ENCODE peak calls at places on chromosomes 3 and 15, in five cellular contexts. R is AG04450, F is GM06990, V is mesendoderm, O is fibroblast of the conjunctiva. A is an unnamed sample.

GRCh38 chr3:148149556-148149955 is 548.1 kb upstream of the AGTR1 start:
- DNase-seq in R (no peak), F (no peak), V (peak), O (no peak), A (no peak)

GRCh38 chr3:171585029-171585428 is 124.8 kb upstream of the TNIK start:
- DNase-seq in R (no peak), F (no peak), V (peak), O (no peak), A (no peak)

GRCh38 chr3:66828303-66828702 is 169.8 kb upstream of the KBTBD8 start:
- DNase-seq in R (no peak), F (no peak), V (no peak), O (no peak), A (no peak)

GRCh38 chr3:38582941-38583645 is 66.4 kb downstream of the SCN5A start:
- DNase-seq in R (no peak), F (no peak), V (no peak), O (no peak), A (no peak)

GRCh38 chr15:87841426-87841998 is 415.0 kb downstream of the NTRK3 start:
- DNase-seq in R (no peak), F (no peak), V (no peak), O (no peak), A (no peak)

GRCh38 chr3:36149447-36149865 is 230.8 kb upstream of the STAC start:
- DNase-seq in R (no peak), F (no peak), V (no peak), O (no peak), A (no peak)

GRCh38 chr3:88795502-88795901 is 311.9 kb upstream of the EPHA3 start:
- DNase-seq in R (no peak), F (no peak), V (peak), O (no peak), A (no peak)

GRCh38 chr3:178492496-178492895 is 43.7 kb upstream of the KCNMB2 start:
- DNase-seq in R (no peak), F (no peak), V (peak), O (no peak), A (no peak)

GRCh38 chr3:193884652-193885051 is 251.3 kb upstream of the HES1 start:
- DNase-seq in R (no peak), F (no peak), V (no peak), O (no peak), A (no peak)

GRCh38 chr15:78830514-78831228 is 19.4 kb upstream of the ADAMTS7 start:
- DNase-seq in R (no peak), F (peak), V (no peak), O (no peak), A (no peak)

GRCh38 chr15:101664303-101664913 is 12.2 kb upstream of the TM2D3 start:
- DNase-seq in R (no peak), F (no peak), V (peak), O (no peak), A (no peak)

GRCh38 chr3:107206141-107206540 is 171.1 kb upstream of the CCDC54 start:
- DNase-seq in R (no peak), F (no peak), V (peak), O (peak), A (peak)